ENCODE peak calls at places on chromosomes 4 and X, in six cellular contexts. One of them, this sample, is unnamed.

GRCh38 chr4:175947117-175947722 is 118.4 kb upstream of the WDR17 start:
- DNase-seq in CD8-positive, alpha-beta T cell: no peak
- DNase-seq in WERI-Rb-1: no peak
- DNase-seq in OCI-LY7: peak
- DNase-seq in thyroid gland: no peak
- DNase-seq in AG04449: peak
- DNase-seq in this sample: no peak

GRCh38 chr4:168449740-168450442 is 30.4 kb downstream of the DDX60L start:
- DNase-seq in CD8-positive, alpha-beta T cell: no peak
- DNase-seq in WERI-Rb-1: no peak
- DNase-seq in OCI-LY7: no peak
- DNase-seq in thyroid gland: no peak
- DNase-seq in AG04449: no peak
- DNase-seq in this sample: no peak

GRCh38 chr4:121822796-121823504 is 733 bp downstream of the CCNA2 start:
- DNase-seq in CD8-positive, alpha-beta T cell: no peak
- DNase-seq in WERI-Rb-1: peak
- DNase-seq in OCI-LY7: peak
- DNase-seq in thyroid gland: peak
- DNase-seq in AG04449: no peak
- DNase-seq in this sample: peak

GRCh38 chr4:163967710-163968109 is 473.2 kb downstream of the TMA16 start:
- DNase-seq in CD8-positive, alpha-beta T cell: no peak
- DNase-seq in WERI-Rb-1: no peak
- DNase-seq in OCI-LY7: no peak
- DNase-seq in thyroid gland: no peak
- DNase-seq in AG04449: no peak
- DNase-seq in this sample: no peak

GRCh38 chrX:23332101-23332887 is 2.4 kb upstream of the PTCHD1 start:
- DNase-seq in CD8-positive, alpha-beta T cell: no peak
- DNase-seq in WERI-Rb-1: no peak
- DNase-seq in OCI-LY7: no peak
- DNase-seq in thyroid gland: peak
- DNase-seq in AG04449: no peak
- DNase-seq in this sample: no peak

GRCh38 chrX:39984191-39984956 is 113.4 kb downstream of the BCOR start:
- DNase-seq in CD8-positive, alpha-beta T cell: no peak
- DNase-seq in WERI-Rb-1: peak
- DNase-seq in OCI-LY7: no peak
- DNase-seq in thyroid gland: no peak
- DNase-seq in AG04449: no peak
- DNase-seq in this sample: no peak

GRCh38 chr4:80841587-80842281 is 188.8 kb upstream of the BMP3 start:
- DNase-seq in CD8-positive, alpha-beta T cell: no peak
- DNase-seq in WERI-Rb-1: no peak
- DNase-seq in OCI-LY7: no peak
- DNase-seq in thyroid gland: no peak
- DNase-seq in AG04449: no peak
- DNase-seq in this sample: no peak

GRCh38 chr4:8269535-8270417 is at the start of gene HTRA3:
- DNase-seq in CD8-positive, alpha-beta T cell: no peak
- DNase-seq in WERI-Rb-1: no peak
- DNase-seq in OCI-LY7: no peak
- DNase-seq in thyroid gland: peak
- DNase-seq in AG04449: no peak
- DNase-seq in this sample: no peak

GRCh38 chrX:22575161-22575845 is 302.6 kb downstream of the CBLL2 start:
- DNase-seq in CD8-positive, alpha-beta T cell: no peak
- DNase-seq in WERI-Rb-1: no peak
- DNase-seq in OCI-LY7: no peak
- DNase-seq in thyroid gland: no peak
- DNase-seq in AG04449: no peak
- DNase-seq in this sample: no peak

GRCh38 chr4:186298034-186298647 is 32.2 kb downstream of the F11 start:
- DNase-seq in CD8-positive, alpha-beta T cell: no peak
- DNase-seq in WERI-Rb-1: no peak
- DNase-seq in OCI-LY7: no peak
- DNase-seq in thyroid gland: no peak
- DNase-seq in AG04449: no peak
- DNase-seq in this sample: no peak

GRCh38 chrX:84907324-84907946 is 96.2 kb upstream of the APOOL start:
- DNase-seq in CD8-positive, alpha-beta T cell: no peak
- DNase-seq in WERI-Rb-1: no peak
- DNase-seq in OCI-LY7: peak
- DNase-seq in thyroid gland: no peak
- DNase-seq in AG04449: no peak
- DNase-seq in this sample: no peak
- H3K4me3 ChIP-seq in CD8-positive, alpha-beta T cell: no peak
- H3K4me3 ChIP-seq in WERI-Rb-1: no peak
- H3K4me3 ChIP-seq in OCI-LY7: no peak
- H3K4me3 ChIP-seq in thyroid gland: no peak
- H3K4me3 ChIP-seq in AG04449: no peak
- H3K4me3 ChIP-seq in this sample: no peak

GRCh38 chr4:150628073-150628472 is 46.1 kb downstream of the MAB21L2 start:
- DNase-seq in CD8-positive, alpha-beta T cell: no peak
- DNase-seq in WERI-Rb-1: no peak
- DNase-seq in OCI-LY7: no peak
- DNase-seq in thyroid gland: no peak
- DNase-seq in AG04449: no peak
- DNase-seq in this sample: no peak
- H3K4me3 ChIP-seq in CD8-positive, alpha-beta T cell: no peak
- H3K4me3 ChIP-seq in WERI-Rb-1: no peak
- H3K4me3 ChIP-seq in OCI-LY7: no peak
- H3K4me3 ChIP-seq in thyroid gland: no peak
- H3K4me3 ChIP-seq in AG04449: no peak
- H3K4me3 ChIP-seq in this sample: no peak

DNA sequence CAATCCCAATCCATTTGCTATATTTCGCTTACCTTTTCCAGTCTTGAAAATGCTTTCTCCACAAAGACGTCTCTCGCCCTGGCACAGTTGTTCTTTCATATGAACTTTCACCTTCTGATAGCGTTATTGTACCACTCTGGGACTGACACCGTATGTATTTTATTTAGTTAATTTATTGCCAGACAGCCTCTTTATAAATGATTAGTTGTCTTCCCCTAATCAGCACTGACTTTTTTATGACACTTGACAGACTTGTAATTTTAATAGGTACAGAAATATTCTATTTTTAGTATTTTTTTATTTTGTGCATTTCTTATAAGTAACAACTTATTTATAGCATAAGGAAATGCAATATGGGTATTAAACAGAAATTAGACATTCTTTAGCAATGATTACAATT is at the start of gene GIMD1:
- DNase-seq in CD8-positive, alpha-beta T cell: no peak
- DNase-seq in WERI-Rb-1: no peak
- DNase-seq in OCI-LY7: no peak
- DNase-seq in thyroid gland: no peak
- DNase-seq in AG04449: no peak
- DNase-seq in this sample: no peak
- H3K4me3 ChIP-seq in CD8-positive, alpha-beta T cell: no peak
- H3K4me3 ChIP-seq in WERI-Rb-1: no peak
- H3K4me3 ChIP-seq in OCI-LY7: no peak
- H3K4me3 ChIP-seq in thyroid gland: no peak
- H3K4me3 ChIP-seq in AG04449: no peak
- H3K4me3 ChIP-seq in this sample: no peak

DNA sequence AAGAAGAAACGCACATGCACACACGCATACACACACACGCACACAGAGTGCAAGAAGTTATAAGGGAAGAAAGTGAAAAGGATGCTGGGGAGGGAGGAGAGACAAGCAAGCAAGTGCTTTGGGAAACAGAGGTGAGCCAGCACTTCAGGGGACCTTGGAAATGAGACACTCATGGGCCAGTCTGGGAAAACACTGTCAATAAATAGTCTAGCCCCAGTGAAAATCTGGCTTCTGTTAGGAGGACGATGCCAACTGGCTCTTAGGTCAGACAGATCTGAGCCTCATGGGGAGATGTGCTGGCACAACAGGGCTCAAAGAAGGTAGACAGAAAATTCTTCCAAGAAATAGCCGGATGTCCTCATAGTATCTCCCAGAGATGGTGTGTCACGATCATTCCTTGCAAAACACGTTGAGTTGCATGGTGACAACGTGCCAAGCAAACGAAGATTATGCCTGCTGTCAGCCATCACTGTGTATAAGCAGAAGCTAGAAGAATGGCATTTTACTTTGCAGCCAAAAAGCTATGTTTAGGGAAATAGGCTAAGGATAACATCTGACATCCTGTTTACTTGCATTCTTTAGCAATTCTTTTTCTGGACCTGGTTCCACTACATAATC is 557 bp upstream of the ARHGEF6 start:
- DNase-seq in CD8-positive, alpha-beta T cell: no peak
- DNase-seq in WERI-Rb-1: no peak
- DNase-seq in OCI-LY7: peak
- DNase-seq in thyroid gland: no peak
- DNase-seq in AG04449: no peak
- DNase-seq in this sample: no peak
- H3K4me3 ChIP-seq in CD8-positive, alpha-beta T cell: peak
- H3K4me3 ChIP-seq in WERI-Rb-1: no peak
- H3K4me3 ChIP-seq in OCI-LY7: peak
- H3K4me3 ChIP-seq in thyroid gland: no peak
- H3K4me3 ChIP-seq in AG04449: no peak
- H3K4me3 ChIP-seq in this sample: peak

GRCh38 chrX:45767021-45767491 is 566.4 kb upstream of the DIPK2B start:
- DNase-seq in CD8-positive, alpha-beta T cell: no peak
- DNase-seq in WERI-Rb-1: no peak
- DNase-seq in OCI-LY7: no peak
- DNase-seq in thyroid gland: no peak
- DNase-seq in AG04449: no peak
- DNase-seq in this sample: no peak
- H3K4me3 ChIP-seq in CD8-positive, alpha-beta T cell: no peak
- H3K4me3 ChIP-seq in WERI-Rb-1: no peak
- H3K4me3 ChIP-seq in OCI-LY7: no peak
- H3K4me3 ChIP-seq in thyroid gland: peak
- H3K4me3 ChIP-seq in AG04449: peak
- H3K4me3 ChIP-seq in this sample: peak

GRCh38 chrX:1554469-1555210 is 17.7 kb upstream of the P2RY8 start:
- DNase-seq in CD8-positive, alpha-beta T cell: peak
- DNase-seq in WERI-Rb-1: no peak
- DNase-seq in OCI-LY7: peak
- DNase-seq in thyroid gland: no peak
- DNase-seq in AG04449: no peak
- DNase-seq in this sample: peak

GRCh38 chrX:1551959-1552546 is 15.1 kb upstream of the P2RY8 start:
- DNase-seq in CD8-positive, alpha-beta T cell: no peak
- DNase-seq in WERI-Rb-1: no peak
- DNase-seq in OCI-LY7: no peak
- DNase-seq in thyroid gland: no peak
- DNase-seq in AG04449: no peak
- DNase-seq in this sample: no peak

GRCh38 chrX:1561164-1561563 is 24.2 kb upstream of the P2RY8 start:
- DNase-seq in CD8-positive, alpha-beta T cell: no peak
- DNase-seq in WERI-Rb-1: no peak
- DNase-seq in OCI-LY7: no peak
- DNase-seq in thyroid gland: no peak
- DNase-seq in AG04449: no peak
- DNase-seq in this sample: no peak

GRCh38 chrX:1558761-1559468 is 21.9 kb upstream of the P2RY8 start:
- DNase-seq in CD8-positive, alpha-beta T cell: no peak
- DNase-seq in WERI-Rb-1: no peak
- DNase-seq in OCI-LY7: no peak
- DNase-seq in thyroid gland: no peak
- DNase-seq in AG04449: no peak
- DNase-seq in this sample: no peak

DNA sequence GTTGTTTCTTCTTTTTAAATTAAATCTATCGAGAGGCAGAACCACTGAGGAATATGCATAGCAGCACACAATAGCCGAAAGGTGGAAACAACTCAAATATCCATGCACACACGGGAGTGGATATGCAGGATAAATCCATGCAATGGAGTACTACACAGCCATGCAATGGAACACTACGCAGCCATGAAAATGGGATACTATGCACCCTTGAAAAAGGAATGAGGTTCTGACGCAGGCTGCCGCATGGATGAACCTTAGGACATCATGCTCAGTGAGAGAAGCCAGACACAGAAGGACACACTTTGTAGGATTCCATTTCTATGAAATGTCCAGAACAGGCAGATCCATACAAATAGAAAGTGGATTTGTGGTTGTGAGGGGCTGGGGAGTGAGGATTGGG is 18.4 kb upstream of the P2RY8 start:
- DNase-seq in CD8-positive, alpha-beta T cell: no peak
- DNase-seq in WERI-Rb-1: no peak
- DNase-seq in OCI-LY7: no peak
- DNase-seq in thyroid gland: no peak
- DNase-seq in AG04449: no peak
- DNase-seq in this sample: no peak
- H3K4me3 ChIP-seq in CD8-positive, alpha-beta T cell: peak
- H3K4me3 ChIP-seq in WERI-Rb-1: no peak
- H3K4me3 ChIP-seq in OCI-LY7: no peak
- H3K4me3 ChIP-seq in thyroid gland: no peak
- H3K4me3 ChIP-seq in AG04449: no peak
- H3K4me3 ChIP-seq in this sample: peak

GRCh38 chr4:173538903-173539445 is 8.9 kb upstream of the HAND2 start:
- DNase-seq in CD8-positive, alpha-beta T cell: no peak
- DNase-seq in WERI-Rb-1: no peak
- DNase-seq in OCI-LY7: no peak
- DNase-seq in thyroid gland: no peak
- DNase-seq in AG04449: no peak
- DNase-seq in this sample: no peak

GRCh38 chr4:173538148-173538902 is 8.3 kb upstream of the HAND2 start:
- DNase-seq in CD8-positive, alpha-beta T cell: no peak
- DNase-seq in WERI-Rb-1: no peak
- DNase-seq in OCI-LY7: no peak
- DNase-seq in thyroid gland: no peak
- DNase-seq in AG04449: no peak
- DNase-seq in this sample: no peak

GRCh38 chr4:173535932-173536331 is 5.9 kb upstream of the HAND2 start:
- DNase-seq in CD8-positive, alpha-beta T cell: no peak
- DNase-seq in WERI-Rb-1: no peak
- DNase-seq in OCI-LY7: no peak
- DNase-seq in thyroid gland: no peak
- DNase-seq in AG04449: no peak
- DNase-seq in this sample: no peak

GRCh38 chr4:173536808-173537429 is 6.9 kb upstream of the HAND2 start:
- DNase-seq in CD8-positive, alpha-beta T cell: no peak
- DNase-seq in WERI-Rb-1: no peak
- DNase-seq in OCI-LY7: no peak
- DNase-seq in thyroid gland: no peak
- DNase-seq in AG04449: no peak
- DNase-seq in this sample: no peak

GRCh38 chr4:173537628-173538147 is 7.7 kb upstream of the HAND2 start:
- DNase-seq in CD8-positive, alpha-beta T cell: no peak
- DNase-seq in WERI-Rb-1: no peak
- DNase-seq in OCI-LY7: no peak
- DNase-seq in thyroid gland: no peak
- DNase-seq in AG04449: no peak
- DNase-seq in this sample: no peak
- H3K4me3 ChIP-seq in CD8-positive, alpha-beta T cell: peak
- H3K4me3 ChIP-seq in WERI-Rb-1: no peak
- H3K4me3 ChIP-seq in OCI-LY7: no peak
- H3K4me3 ChIP-seq in thyroid gland: no peak
- H3K4me3 ChIP-seq in AG04449: peak
- H3K4me3 ChIP-seq in this sample: no peak